ENCODE peak calls at places on chromosomes 12 and 14, in eight cellular contexts. One of them, this sample, is unnamed.

GRCh38 chr12:38875571-38876228 is 29.7 kb downstream of the CPNE8 start:
- DNase-seq in M059J: peak; percentile 14
- DNase-seq in GM12865: no peak
- DNase-seq in WTC11: no peak
- DNase-seq in stimulated activated CD4-positive, alpha-beta T cell treated with anti-CD3 and anti-CD28 coated beads, Interleukin-4, amount 100 ng/mL, for 1 hour: no peak
- DNase-seq in HTR-8/SVneo: no peak
- DNase-seq in central memory CD4-positive, alpha-beta T cell: no peak
- DNase-seq in mucosa of gallbladder: no peak
- DNase-seq in this sample: no peak

GRCh38 chr14:63192085-63192484 is 12.2 kb upstream of the RHOJ start:
- DNase-seq in mucosa of gallbladder: no peak
- DNase-seq in GM12865: no peak
- DNase-seq in WTC11: no peak
- DNase-seq in central memory CD4-positive, alpha-beta T cell: no peak
- DNase-seq in M059J: no peak
- DNase-seq in stimulated activated CD4-positive, alpha-beta T cell treated with anti-CD3 and anti-CD28 coated beads, Interleukin-4, amount 100 ng/mL, for 1 hour: no peak
- DNase-seq in HTR-8/SVneo: no peak
- DNase-seq in this sample: no peak

GRCh38 chr12:51531982-51532497 is 59.0 kb upstream of the SCN8A start:
- DNase-seq in M059J: peak; percentile 77
- DNase-seq in GM12865: peak; percentile 84
- DNase-seq in WTC11: peak; percentile 92
- DNase-seq in stimulated activated CD4-positive, alpha-beta T cell treated with anti-CD3 and anti-CD28 coated beads, Interleukin-4, amount 100 ng/mL, for 1 hour: peak; percentile 71
- DNase-seq in central memory CD4-positive, alpha-beta T cell: peak; percentile 55
- DNase-seq in HTR-8/SVneo: peak; percentile 81
- DNase-seq in mucosa of gallbladder: peak; percentile 81
- DNase-seq in this sample: peak; percentile 80

GRCh38 chr12:104263580-104264358 is 39.8 kb upstream of the EID3 start:
- DNase-seq in HTR-8/SVneo: no peak
- DNase-seq in mucosa of gallbladder: no peak
- DNase-seq in WTC11: no peak
- DNase-seq in central memory CD4-positive, alpha-beta T cell: no peak
- DNase-seq in stimulated activated CD4-positive, alpha-beta T cell treated with anti-CD3 and anti-CD28 coated beads, Interleukin-4, amount 100 ng/mL, for 1 hour: no peak
- DNase-seq in M059J: no peak
- DNase-seq in GM12865: no peak
- DNase-seq in this sample: no peak

GRCh38 chr12:132329036-132329738 is at the start of gene GALNT9:
- DNase-seq in GM12865: no peak
- DNase-seq in M059J: no peak
- DNase-seq in mucosa of gallbladder: no peak
- DNase-seq in stimulated activated CD4-positive, alpha-beta T cell treated with anti-CD3 and anti-CD28 coated beads, Interleukin-4, amount 100 ng/mL, for 1 hour: peak; percentile 19
- DNase-seq in WTC11: peak; percentile 72
- DNase-seq in HTR-8/SVneo: peak; percentile 29
- DNase-seq in central memory CD4-positive, alpha-beta T cell: no peak
- DNase-seq in this sample: no peak

GRCh38 chr12:93790472-93791152 is 113.4 kb downstream of the CRADD start:
- DNase-seq in WTC11: no peak
- DNase-seq in mucosa of gallbladder: no peak
- DNase-seq in GM12865: no peak
- DNase-seq in stimulated activated CD4-positive, alpha-beta T cell treated with anti-CD3 and anti-CD28 coated beads, Interleukin-4, amount 100 ng/mL, for 1 hour: peak; percentile 18
- DNase-seq in M059J: peak; percentile 87
- DNase-seq in HTR-8/SVneo: peak; percentile 48
- DNase-seq in central memory CD4-positive, alpha-beta T cell: no peak
- DNase-seq in this sample: no peak

GRCh38 chr12:20695232-20695631 is at the start of gene SLCO1C1:
- DNase-seq in stimulated activated CD4-positive, alpha-beta T cell treated with anti-CD3 and anti-CD28 coated beads, Interleukin-4, amount 100 ng/mL, for 1 hour: no peak
- DNase-seq in mucosa of gallbladder: no peak
- DNase-seq in GM12865: no peak
- DNase-seq in WTC11: peak; percentile 29
- DNase-seq in M059J: no peak
- DNase-seq in HTR-8/SVneo: no peak
- DNase-seq in central memory CD4-positive, alpha-beta T cell: no peak
- DNase-seq in this sample: no peak

GRCh38 chr12:57610553-57611115 is 601 bp upstream of the ARHGEF25 start:
- DNase-seq in HTR-8/SVneo: no peak
- DNase-seq in WTC11: no peak
- DNase-seq in M059J: no peak
- DNase-seq in mucosa of gallbladder: no peak
- DNase-seq in central memory CD4-positive, alpha-beta T cell: no peak
- DNase-seq in GM12865: no peak
- DNase-seq in stimulated activated CD4-positive, alpha-beta T cell treated with anti-CD3 and anti-CD28 coated beads, Interleukin-4, amount 100 ng/mL, for 1 hour: no peak
- DNase-seq in this sample: peak; percentile 82

GRCh38 chr14:34714320-34715107 is at the start of gene CFL2:
- DNase-seq in WTC11: peak; percentile 84
- DNase-seq in M059J: peak; percentile 77
- DNase-seq in HTR-8/SVneo: peak; percentile 80
- DNase-seq in mucosa of gallbladder: peak; percentile 74
- DNase-seq in central memory CD4-positive, alpha-beta T cell: peak; percentile 75
- DNase-seq in stimulated activated CD4-positive, alpha-beta T cell treated with anti-CD3 and anti-CD28 coated beads, Interleukin-4, amount 100 ng/mL, for 1 hour: peak; percentile 76
- DNase-seq in GM12865: peak; percentile 87
- DNase-seq in this sample: peak; percentile 83

GRCh38 chr12:125861299-125862281 is 796.4 kb downstream of the AACS start:
- DNase-seq in WTC11: no peak
- DNase-seq in stimulated activated CD4-positive, alpha-beta T cell treated with anti-CD3 and anti-CD28 coated beads, Interleukin-4, amount 100 ng/mL, for 1 hour: peak; percentile 2
- DNase-seq in GM12865: no peak
- DNase-seq in mucosa of gallbladder: peak; percentile 86
- DNase-seq in M059J: no peak
- DNase-seq in HTR-8/SVneo: no peak
- DNase-seq in central memory CD4-positive, alpha-beta T cell: no peak
- DNase-seq in this sample: peak; percentile 48

GRCh38 chr12:79886917-79887519 is 47.9 kb downstream of the PPP1R12A start:
- DNase-seq in stimulated activated CD4-positive, alpha-beta T cell treated with anti-CD3 and anti-CD28 coated beads, Interleukin-4, amount 100 ng/mL, for 1 hour: no peak
- DNase-seq in GM12865: peak; percentile 59
- DNase-seq in HTR-8/SVneo: peak; percentile 17
- DNase-seq in mucosa of gallbladder: no peak
- DNase-seq in WTC11: no peak
- DNase-seq in central memory CD4-positive, alpha-beta T cell: peak; percentile 21
- DNase-seq in M059J: peak; percentile 56
- DNase-seq in this sample: no peak

GRCh38 chr14:91339076-91339475 is 78.5 kb downstream of the CCDC88C start:
- DNase-seq in mucosa of gallbladder: no peak
- DNase-seq in HTR-8/SVneo: no peak
- DNase-seq in WTC11: no peak
- DNase-seq in M059J: no peak
- DNase-seq in GM12865: no peak
- DNase-seq in stimulated activated CD4-positive, alpha-beta T cell treated with anti-CD3 and anti-CD28 coated beads, Interleukin-4, amount 100 ng/mL, for 1 hour: no peak
- DNase-seq in central memory CD4-positive, alpha-beta T cell: no peak
- DNase-seq in this sample: no peak

GRCh38 chr14:80764921-80765507 is 176.5 kb downstream of the CEP128 start:
- DNase-seq in central memory CD4-positive, alpha-beta T cell: no peak
- DNase-seq in GM12865: no peak
- DNase-seq in mucosa of gallbladder: no peak
- DNase-seq in M059J: peak; percentile 40
- DNase-seq in stimulated activated CD4-positive, alpha-beta T cell treated with anti-CD3 and anti-CD28 coated beads, Interleukin-4, amount 100 ng/mL, for 1 hour: no peak
- DNase-seq in WTC11: no peak
- DNase-seq in HTR-8/SVneo: no peak
- DNase-seq in this sample: no peak

GRCh38 chr12:69655616-69656336 is 43.3 kb downstream of the BEST3 start:
- DNase-seq in mucosa of gallbladder: no peak
- DNase-seq in stimulated activated CD4-positive, alpha-beta T cell treated with anti-CD3 and anti-CD28 coated beads, Interleukin-4, amount 100 ng/mL, for 1 hour: no peak
- DNase-seq in central memory CD4-positive, alpha-beta T cell: no peak
- DNase-seq in GM12865: no peak
- DNase-seq in HTR-8/SVneo: peak; percentile 63
- DNase-seq in M059J: peak; percentile 85
- DNase-seq in WTC11: no peak
- DNase-seq in this sample: no peak

GRCh38 chr14:69525896-69526295 is 41.4 kb downstream of the PLEKHD1 start:
- DNase-seq in stimulated activated CD4-positive, alpha-beta T cell treated with anti-CD3 and anti-CD28 coated beads, Interleukin-4, amount 100 ng/mL, for 1 hour: no peak
- DNase-seq in central memory CD4-positive, alpha-beta T cell: no peak
- DNase-seq in HTR-8/SVneo: no peak
- DNase-seq in GM12865: no peak
- DNase-seq in mucosa of gallbladder: no peak
- DNase-seq in M059J: no peak
- DNase-seq in WTC11: no peak
- DNase-seq in this sample: no peak

GRCh38 chr14:93207468-93208308 is 632 bp downstream of the UBR7 start:
- DNase-seq in central memory CD4-positive, alpha-beta T cell: peak; percentile 23
- DNase-seq in WTC11: peak; percentile 68
- DNase-seq in mucosa of gallbladder: peak; percentile 35
- DNase-seq in HTR-8/SVneo: peak; percentile 63
- DNase-seq in GM12865: peak; percentile 61
- DNase-seq in stimulated activated CD4-positive, alpha-beta T cell treated with anti-CD3 and anti-CD28 coated beads, Interleukin-4, amount 100 ng/mL, for 1 hour: no peak
- DNase-seq in M059J: peak; percentile 59
- DNase-seq in this sample: peak; percentile 66

GRCh38 chr12:122888232-122888752 is 7.6 kb downstream of the VPS37B start:
- DNase-seq in mucosa of gallbladder: peak; percentile 86
- DNase-seq in M059J: peak; percentile 85
- DNase-seq in WTC11: peak; percentile 46
- DNase-seq in HTR-8/SVneo: no peak
- DNase-seq in GM12865: peak; percentile 62
- DNase-seq in central memory CD4-positive, alpha-beta T cell: peak; percentile 85
- DNase-seq in stimulated activated CD4-positive, alpha-beta T cell treated with anti-CD3 and anti-CD28 coated beads, Interleukin-4, amount 100 ng/mL, for 1 hour: no peak
- DNase-seq in this sample: peak; percentile 86

GRCh38 chr12:89673603-89674002 is 35.0 kb downstream of the ATP2B1 start:
- DNase-seq in mucosa of gallbladder: no peak
- DNase-seq in central memory CD4-positive, alpha-beta T cell: no peak
- DNase-seq in GM12865: no peak
- DNase-seq in stimulated activated CD4-positive, alpha-beta T cell treated with anti-CD3 and anti-CD28 coated beads, Interleukin-4, amount 100 ng/mL, for 1 hour: no peak
- DNase-seq in M059J: no peak
- DNase-seq in WTC11: no peak
- DNase-seq in HTR-8/SVneo: no peak
- DNase-seq in this sample: no peak

GRCh38 chr12:130354407-130354806 is 16.7 kb downstream of the PIWIL1 start:
- DNase-seq in mucosa of gallbladder: no peak
- DNase-seq in GM12865: no peak
- DNase-seq in stimulated activated CD4-positive, alpha-beta T cell treated with anti-CD3 and anti-CD28 coated beads, Interleukin-4, amount 100 ng/mL, for 1 hour: no peak
- DNase-seq in central memory CD4-positive, alpha-beta T cell: no peak
- DNase-seq in M059J: no peak
- DNase-seq in HTR-8/SVneo: no peak
- DNase-seq in WTC11: no peak
- DNase-seq in this sample: no peak

GRCh38 chr12:71107976-71108749 is 49.6 kb downstream of the TSPAN8 start:
- DNase-seq in mucosa of gallbladder: no peak
- DNase-seq in WTC11: no peak
- DNase-seq in GM12865: no peak
- DNase-seq in central memory CD4-positive, alpha-beta T cell: no peak
- DNase-seq in M059J: no peak
- DNase-seq in HTR-8/SVneo: no peak
- DNase-seq in stimulated activated CD4-positive, alpha-beta T cell treated with anti-CD3 and anti-CD28 coated beads, Interleukin-4, amount 100 ng/mL, for 1 hour: no peak
- DNase-seq in this sample: no peak

GRCh38 chr14:74601982-74602381 is 10.1 kb downstream of the LTBP2 start:
- DNase-seq in GM12865: no peak
- DNase-seq in stimulated activated CD4-positive, alpha-beta T cell treated with anti-CD3 and anti-CD28 coated beads, Interleukin-4, amount 100 ng/mL, for 1 hour: no peak
- DNase-seq in WTC11: no peak
- DNase-seq in central memory CD4-positive, alpha-beta T cell: no peak
- DNase-seq in HTR-8/SVneo: no peak
- DNase-seq in M059J: no peak
- DNase-seq in mucosa of gallbladder: no peak
- DNase-seq in this sample: no peak

GRCh38 chr12:12686925-12687324 is 9.1 kb downstream of the GPR19 start:
- DNase-seq in WTC11: no peak
- DNase-seq in HTR-8/SVneo: no peak
- DNase-seq in central memory CD4-positive, alpha-beta T cell: no peak
- DNase-seq in M059J: no peak
- DNase-seq in mucosa of gallbladder: no peak
- DNase-seq in stimulated activated CD4-positive, alpha-beta T cell treated with anti-CD3 and anti-CD28 coated beads, Interleukin-4, amount 100 ng/mL, for 1 hour: no peak
- DNase-seq in GM12865: no peak
- DNase-seq in this sample: no peak

GRCh38 chr14:56333361-56334279 is 215.4 kb downstream of the PELI2 start:
- DNase-seq in GM12865: no peak
- DNase-seq in HTR-8/SVneo: peak; percentile 87
- DNase-seq in stimulated activated CD4-positive, alpha-beta T cell treated with anti-CD3 and anti-CD28 coated beads, Interleukin-4, amount 100 ng/mL, for 1 hour: no peak
- DNase-seq in WTC11: no peak
- DNase-seq in mucosa of gallbladder: peak; percentile 39
- DNase-seq in M059J: peak; percentile 86
- DNase-seq in central memory CD4-positive, alpha-beta T cell: no peak
- DNase-seq in this sample: no peak

GRCh38 chr12:15404485-15404884 is 82.2 kb downstream of the PTPRO start:
- DNase-seq in HTR-8/SVneo: no peak
- DNase-seq in central memory CD4-positive, alpha-beta T cell: no peak
- DNase-seq in M059J: peak; percentile 35
- DNase-seq in GM12865: no peak
- DNase-seq in WTC11: no peak
- DNase-seq in stimulated activated CD4-positive, alpha-beta T cell treated with anti-CD3 and anti-CD28 coated beads, Interleukin-4, amount 100 ng/mL, for 1 hour: no peak
- DNase-seq in mucosa of gallbladder: no peak
- DNase-seq in this sample: no peak

GRCh38 chr12:53103860-53104305 is 597 bp downstream of the SOAT2 start:
- DNase-seq in HTR-8/SVneo: no peak
- DNase-seq in central memory CD4-positive, alpha-beta T cell: peak; percentile 8
- DNase-seq in mucosa of gallbladder: no peak
- DNase-seq in GM12865: peak; percentile 62
- DNase-seq in WTC11: no peak
- DNase-seq in stimulated activated CD4-positive, alpha-beta T cell treated with anti-CD3 and anti-CD28 coated beads, Interleukin-4, amount 100 ng/mL, for 1 hour: no peak
- DNase-seq in M059J: no peak
- DNase-seq in this sample: no peak

GRCh38 chr12:113241191-113242017 is 20.1 kb downstream of the TPCN1 start:
- DNase-seq in WTC11: no peak
- DNase-seq in central memory CD4-positive, alpha-beta T cell: no peak
- DNase-seq in GM12865: no peak
- DNase-seq in mucosa of gallbladder: peak; percentile 70
- DNase-seq in HTR-8/SVneo: peak; percentile 63
- DNase-seq in M059J: no peak
- DNase-seq in stimulated activated CD4-positive, alpha-beta T cell treated with anti-CD3 and anti-CD28 coated beads, Interleukin-4, amount 100 ng/mL, for 1 hour: no peak
- DNase-seq in this sample: no peak

GRCh38 chr12:48118491-48118890 is 673 bp upstream of the PFKM start:
- DNase-seq in M059J: peak; percentile 11
- DNase-seq in mucosa of gallbladder: no peak
- DNase-seq in GM12865: no peak
- DNase-seq in HTR-8/SVneo: no peak
- DNase-seq in stimulated activated CD4-positive, alpha-beta T cell treated with anti-CD3 and anti-CD28 coated beads, Interleukin-4, amount 100 ng/mL, for 1 hour: no peak
- DNase-seq in central memory CD4-positive, alpha-beta T cell: no peak
- DNase-seq in WTC11: peak; percentile 14
- DNase-seq in this sample: no peak

GRCh38 chr12:78802593-78802992 is 62.0 kb upstream of the SYT1 start:
- DNase-seq in HTR-8/SVneo: peak; percentile 53
- DNase-seq in WTC11: no peak
- DNase-seq in stimulated activated CD4-positive, alpha-beta T cell treated with anti-CD3 and anti-CD28 coated beads, Interleukin-4, amount 100 ng/mL, for 1 hour: no peak
- DNase-seq in M059J: peak; percentile 88
- DNase-seq in mucosa of gallbladder: no peak
- DNase-seq in central memory CD4-positive, alpha-beta T cell: no peak
- DNase-seq in GM12865: no peak
- DNase-seq in this sample: no peak

GRCh38 chr12:106564678-106565329 is 18.0 kb upstream of the RFX4 start:
- DNase-seq in stimulated activated CD4-positive, alpha-beta T cell treated with anti-CD3 and anti-CD28 coated beads, Interleukin-4, amount 100 ng/mL, for 1 hour: no peak
- DNase-seq in HTR-8/SVneo: no peak
- DNase-seq in M059J: no peak
- DNase-seq in central memory CD4-positive, alpha-beta T cell: no peak
- DNase-seq in GM12865: no peak
- DNase-seq in WTC11: no peak
- DNase-seq in mucosa of gallbladder: no peak
- DNase-seq in this sample: no peak

GRCh38 chr14:85587152-85587697 is 57.3 kb downstream of the FLRT2 start:
- DNase-seq in central memory CD4-positive, alpha-beta T cell: no peak
- DNase-seq in stimulated activated CD4-positive, alpha-beta T cell treated with anti-CD3 and anti-CD28 coated beads, Interleukin-4, amount 100 ng/mL, for 1 hour: no peak
- DNase-seq in GM12865: no peak
- DNase-seq in WTC11: no peak
- DNase-seq in mucosa of gallbladder: no peak
- DNase-seq in M059J: peak; percentile 16
- DNase-seq in HTR-8/SVneo: no peak
- DNase-seq in this sample: no peak

GRCh38 chr12:120261951-120262851 is 3.3 kb downstream of the PXN start:
- DNase-seq in HTR-8/SVneo: peak; percentile 56
- DNase-seq in M059J: peak; percentile 87
- DNase-seq in WTC11: no peak
- DNase-seq in central memory CD4-positive, alpha-beta T cell: no peak
- DNase-seq in GM12865: no peak
- DNase-seq in mucosa of gallbladder: no peak
- DNase-seq in stimulated activated CD4-positive, alpha-beta T cell treated with anti-CD3 and anti-CD28 coated beads, Interleukin-4, amount 100 ng/mL, for 1 hour: no peak
- DNase-seq in this sample: peak; percentile 62

GRCh38 chr14:69398818-69399210 is 322 bp downstream of the SLC39A9 start:
- DNase-seq in M059J: no peak
- DNase-seq in stimulated activated CD4-positive, alpha-beta T cell treated with anti-CD3 and anti-CD28 coated beads, Interleukin-4, amount 100 ng/mL, for 1 hour: no peak
- DNase-seq in mucosa of gallbladder: no peak
- DNase-seq in HTR-8/SVneo: no peak
- DNase-seq in central memory CD4-positive, alpha-beta T cell: no peak
- DNase-seq in WTC11: no peak
- DNase-seq in GM12865: no peak
- DNase-seq in this sample: no peak

GRCh38 chr14:36238666-36239363 is 62.3 kb upstream of the PTCSC3 start:
- DNase-seq in HTR-8/SVneo: peak; percentile 29
- DNase-seq in stimulated activated CD4-positive, alpha-beta T cell treated with anti-CD3 and anti-CD28 coated beads, Interleukin-4, amount 100 ng/mL, for 1 hour: peak; percentile 1
- DNase-seq in mucosa of gallbladder: no peak
- DNase-seq in WTC11: no peak
- DNase-seq in central memory CD4-positive, alpha-beta T cell: no peak
- DNase-seq in GM12865: no peak
- DNase-seq in M059J: peak; percentile 86
- DNase-seq in this sample: no peak

GRCh38 chr12:4813741-4814140 is 93.5 kb downstream of the GALNT8 start:
- DNase-seq in WTC11: no peak
- DNase-seq in HTR-8/SVneo: no peak
- DNase-seq in GM12865: no peak
- DNase-seq in M059J: no peak
- DNase-seq in mucosa of gallbladder: no peak
- DNase-seq in central memory CD4-positive, alpha-beta T cell: no peak
- DNase-seq in stimulated activated CD4-positive, alpha-beta T cell treated with anti-CD3 and anti-CD28 coated beads, Interleukin-4, amount 100 ng/mL, for 1 hour: no peak
- DNase-seq in this sample: no peak

This sample was measured in ureter.